ENCODE peak calls at places on chromosomes 4 and X, in ten cellular contexts. B, Q, U, V, L, O, F, I, N and W are unnamed samples.

GRCh38 chr4:2336659-2337058 is 74.8 kb upstream of the MXD4 start:
- DNase-seq in U (no peak), Q (no peak), O (no peak), V (no peak), B (no peak), N (no peak), F (no peak), L (no peak), I (no peak), W (no peak)

GRCh38 chr4:142369141-142369540 is 477.0 kb downstream of the INPP4B start:
- DNase-seq in L (no peak), O (no peak), F (no peak), B (no peak), U (peak), N (no peak), I (no peak), Q (no peak), V (no peak), W (no peak)

GRCh38 chr4:72846280-72847111 is 223.0 kb downstream of the COX18 start:
- DNase-seq in N (no peak), L (peak), Q (no peak), O (peak), B (no peak), F (peak), I (no peak), V (no peak), U (no peak), W (peak)

GRCh38 chrX:150731795-150732194 is 38.6 kb downstream of the MTMR1 start:
- DNase-seq in N (no peak), B (no peak), L (peak), U (peak), F (no peak), Q (no peak), V (no peak), O (no peak), I (no peak), W (no peak)

GRCh38 chr4:130054895-130055294 is 958.9 kb downstream of the C4orf33 start:
- DNase-seq in I (no peak), O (no peak), V (no peak), Q (no peak), B (no peak), U (no peak), N (no peak), L (no peak), F (no peak), W (no peak)

GRCh38 chr4:98510757-98511517 is 147.5 kb downstream of the TSPAN5 start:
- DNase-seq in O (no peak), Q (no peak), V (no peak), I (no peak), F (no peak), L (peak), U (peak), B (no peak), N (no peak), W (peak)

GRCh38 chr4:22190855-22191254 is 242.3 kb upstream of the KCNIP4 start:
- DNase-seq in V (no peak), B (no peak), F (no peak), O (no peak), Q (no peak), U (peak), N (no peak), L (peak), I (no peak), W (no peak)

GRCh38 chr4:21898101-21898500 is 50.5 kb downstream of the KCNIP4 start:
- DNase-seq in I (no peak), L (no peak), N (no peak), B (no peak), F (no peak), V (no peak), Q (no peak), O (no peak), U (no peak), W (no peak)

GRCh38 chr4:108113229-108113628 is 55.5 kb downstream of the LEF1 start:
- DNase-seq in F (no peak), O (no peak), I (peak), Q (no peak), L (no peak), V (no peak), N (no peak), U (no peak), B (no peak), W (no peak)

GRCh38 chrX:9340619-9341304 is 124.1 kb upstream of the TBL1X start:
- DNase-seq in L (peak), B (peak), F (peak), I (no peak), Q (no peak), V (peak), U (peak), N (peak), O (no peak), W (no peak)

GRCh38 chr4:82648356-82648755 is 86.6 kb upstream of the TMEM150C start:
- DNase-seq in Q (no peak), B (no peak), N (no peak), F (no peak), O (no peak), U (peak), V (no peak), I (no peak), L (peak), W (no peak)
- H3K27ac ChIP-seq in Q (no peak), B (no peak), N (no peak), F (no peak), O (no peak), U (no peak), V (no peak), I (no peak), L (no peak), W (no peak)

GRCh38 chr4:188408244-188409067 is 269.2 kb downstream of the TRIML1 start:
- DNase-seq in B (no peak), U (no peak), V (no peak), I (no peak), O (no peak), N (no peak), F (no peak), Q (no peak), L (peak), W (no peak)
- H3K27ac ChIP-seq in B (no peak), U (peak), V (no peak), I (no peak), O (no peak), N (no peak), F (no peak), Q (no peak), L (peak), W (peak)

GRCh38 chr4:52824270-52824602 is 37.9 kb upstream of the RASL11B start:
- DNase-seq in Q (no peak), L (no peak), V (no peak), U (no peak), I (no peak), N (no peak), F (no peak), B (no peak), O (no peak), W (no peak)

GRCh38 chr4:52824603-52825310 is 37.4 kb upstream of the RASL11B start:
- DNase-seq in U (peak), N (no peak), L (peak), I (no peak), V (peak), Q (no peak), B (peak), F (peak), O (no peak), W (peak)

GRCh38 chr4:52825311-52826090 is 36.6 kb upstream of the RASL11B start:
- DNase-seq in O (no peak), V (no peak), I (no peak), Q (peak), U (no peak), F (no peak), N (no peak), L (peak), B (no peak), W (no peak)

GRCh38 chr4:52823478-52824092 is 38.5 kb upstream of the RASL11B start:
- DNase-seq in O (no peak), I (no peak), U (peak), F (no peak), B (no peak), Q (peak), L (peak), V (no peak), N (no peak), W (no peak)

DNA sequence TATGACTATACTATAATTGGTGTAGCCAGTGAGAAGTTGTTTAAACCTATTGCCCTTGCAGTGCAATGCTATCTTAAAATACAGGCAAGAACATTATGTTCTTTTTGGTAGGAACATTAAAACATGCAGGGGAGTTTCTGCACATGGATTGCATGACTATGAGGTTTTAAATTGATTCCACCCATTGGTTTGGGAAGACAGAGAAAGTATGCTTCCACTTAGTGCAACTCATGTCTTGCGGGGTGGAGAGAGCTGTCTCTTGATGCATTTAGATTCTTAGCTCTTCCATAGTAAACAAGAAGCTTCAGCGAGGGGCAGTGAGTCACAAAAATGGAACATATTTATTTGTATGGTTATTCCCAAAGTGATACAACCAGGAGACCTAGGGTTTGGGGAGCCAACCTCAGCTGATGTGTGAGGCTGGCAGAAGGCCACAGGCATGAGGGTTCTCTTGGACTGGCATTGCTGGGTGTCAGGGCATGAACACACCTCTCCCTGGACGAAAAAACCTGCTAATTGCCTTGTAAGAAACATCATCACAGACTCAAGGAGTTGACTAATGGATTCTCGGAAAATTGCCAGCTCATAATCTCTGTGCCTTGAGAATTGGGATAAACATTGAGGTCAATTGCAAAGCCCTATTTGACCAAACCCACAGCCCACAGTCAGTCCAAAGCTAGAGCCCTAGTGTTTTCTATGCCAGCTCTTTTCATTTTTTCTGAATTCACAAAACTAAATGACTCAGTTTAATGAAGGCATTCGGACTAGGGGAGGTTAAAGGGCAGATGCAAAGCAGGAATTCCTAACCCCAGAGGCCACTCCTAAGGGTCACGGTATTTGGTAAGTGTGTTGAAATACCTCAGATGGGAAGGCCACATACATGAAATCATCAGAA is 39.3 kb upstream of the RASL11B start:
- DNase-seq in O (no peak), U (peak), B (no peak), F (no peak), L (peak), Q (peak), V (no peak), I (no peak), N (no peak), W (peak)
- H3K27ac ChIP-seq in O (no peak), U (no peak), B (peak), F (no peak), L (no peak), Q (peak), V (no peak), I (no peak), N (no peak), W (peak)

GRCh38 chr4:125750399-125750798 is 435.6 kb downstream of the FAT4 start:
- DNase-seq in B (no peak), O (no peak), L (peak), Q (no peak), N (no peak), U (no peak), V (no peak), I (no peak), F (no peak), W (no peak)

GRCh38 chr4:125749354-125749753 is 434.6 kb downstream of the FAT4 start:
- DNase-seq in I (no peak), V (no peak), F (no peak), L (no peak), B (no peak), N (no peak), O (no peak), Q (no peak), U (no peak), W (no peak)

DNA sequence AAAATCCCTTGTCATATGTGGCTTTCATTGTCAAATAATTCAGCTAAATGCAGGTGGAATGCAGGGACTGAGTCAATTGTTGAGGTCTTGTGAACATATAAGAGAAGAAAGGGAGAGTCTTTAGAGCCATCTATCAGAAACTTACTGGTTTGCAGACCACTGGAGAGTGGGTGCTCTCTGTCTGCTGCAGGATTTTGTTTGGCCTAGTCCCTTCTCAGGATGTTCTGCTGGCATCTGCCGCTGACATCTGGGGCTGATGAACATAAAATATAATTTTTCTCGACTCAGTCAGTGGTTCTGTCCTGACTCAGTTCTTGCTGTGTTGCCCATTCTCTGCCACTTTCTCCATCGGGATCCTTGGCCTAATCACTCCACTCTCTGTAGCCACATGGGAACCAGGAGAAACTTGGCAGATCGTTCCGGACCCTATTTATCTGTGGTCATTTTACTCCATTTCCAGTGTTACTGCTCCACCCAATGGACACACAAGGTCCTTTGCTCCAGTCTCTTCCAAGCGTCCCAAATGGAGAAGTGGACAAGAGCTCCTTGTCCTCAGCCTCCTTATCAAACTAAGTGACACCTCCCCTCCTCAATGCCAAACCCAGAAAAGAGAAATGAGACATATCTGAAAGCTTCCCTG is 436.2 kb downstream of the FAT4 start:
- DNase-seq in F (peak), V (no peak), B (peak), N (peak), U (peak), L (peak), Q (no peak), I (no peak), O (peak), W (peak)
- H3K27ac ChIP-seq in F (no peak), V (no peak), B (no peak), N (no peak), U (no peak), L (peak), Q (no peak), I (no peak), O (no peak), W (no peak)

DNA sequence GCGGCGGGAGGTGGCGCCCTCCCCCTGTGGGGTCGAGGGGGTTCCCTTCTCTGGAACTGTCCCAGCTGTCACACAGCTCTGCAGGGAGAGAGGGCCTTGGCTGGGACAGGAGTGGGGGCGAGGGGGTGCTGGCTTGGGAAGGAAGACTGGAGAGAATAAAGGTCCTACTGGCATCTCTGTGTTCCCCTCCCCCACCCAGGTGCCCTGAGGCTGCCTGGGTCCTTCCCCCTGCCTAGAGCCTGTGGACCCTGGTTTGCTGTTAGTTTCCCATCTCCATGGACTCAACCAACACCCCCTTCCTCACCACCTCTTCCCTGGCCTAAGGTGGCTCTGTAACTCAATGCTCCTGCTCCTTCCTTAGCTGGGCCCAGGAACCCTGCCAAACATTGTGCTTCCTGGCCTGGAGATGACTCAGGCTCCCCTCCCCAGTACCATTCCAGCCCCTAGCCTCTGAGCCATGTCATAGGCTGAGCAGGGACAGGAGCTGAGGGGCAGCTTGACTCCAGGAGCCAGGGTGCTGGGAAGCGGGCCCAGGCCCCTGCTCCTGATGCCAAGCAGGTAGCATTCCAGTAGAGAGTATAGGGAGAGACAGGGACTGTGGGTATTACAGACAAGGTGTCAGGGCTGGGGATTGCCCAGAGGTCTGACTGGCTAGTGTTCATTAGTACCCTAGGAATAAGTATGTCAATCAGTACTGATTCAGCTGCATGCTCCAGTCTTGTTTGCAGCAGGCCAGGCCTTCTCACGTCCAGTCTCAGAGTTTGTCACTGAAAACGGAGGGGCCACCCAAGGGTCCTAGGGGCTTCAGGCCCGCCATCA is 100.7 kb downstream of the EFNB1 start:
- DNase-seq in Q (peak), V (peak), L (peak), U (peak), B (no peak), N (no peak), I (no peak), O (no peak), F (no peak), W (no peak)
- H3K27ac ChIP-seq in Q (peak), V (peak), L (no peak), U (no peak), B (peak), N (no peak), I (no peak), O (no peak), F (no peak), W (no peak)

GRCh38 chr4:168585168-168586091 is 88.6 kb downstream of the PALLD start:
- DNase-seq in B (peak), L (peak), O (peak), U (peak), N (peak), I (no peak), V (peak), F (peak), Q (peak), W (peak)
- H3K27ac ChIP-seq in B (no peak), L (peak), O (no peak), U (peak), N (no peak), I (no peak), V (peak), F (no peak), Q (peak), W (no peak)

GRCh38 chr4:152342293-152342692 is 193.6 kb downstream of the FBXW7 start:
- DNase-seq in O (no peak), Q (no peak), V (no peak), B (no peak), U (peak), L (peak), F (no peak), N (no peak), I (no peak), W (no peak)
- H3K27ac ChIP-seq in O (no peak), Q (no peak), V (no peak), B (no peak), U (no peak), L (peak), F (no peak), N (no peak), I (no peak), W (no peak)

DNA sequence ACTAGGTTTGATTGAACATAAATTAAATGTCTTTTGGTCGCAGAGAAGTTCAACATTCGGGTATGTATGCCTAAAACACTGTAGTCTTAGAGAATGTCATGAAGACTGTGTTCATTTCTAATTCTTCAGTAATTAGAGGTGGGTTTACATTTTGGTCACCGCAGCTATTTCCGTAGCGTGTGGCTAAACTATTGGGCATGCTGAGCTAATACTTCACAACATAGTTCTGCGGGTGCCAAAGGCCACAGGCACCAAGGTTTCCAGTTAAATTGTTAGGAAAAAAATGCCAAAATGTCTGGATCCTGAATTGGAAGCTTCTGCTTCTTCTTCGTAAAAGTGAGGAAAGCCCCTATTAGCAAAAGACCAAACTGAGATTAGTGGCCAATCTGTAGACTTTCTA is 25.1 kb downstream of the SMIM31 start:
- DNase-seq in V (no peak), L (peak), I (no peak), F (no peak), B (no peak), U (peak), N (no peak), Q (no peak), O (no peak), W (no peak)
- H3K27ac ChIP-seq in V (no peak), L (peak), I (no peak), F (no peak), B (no peak), U (no peak), N (no peak), Q (no peak), O (no peak), W (no peak)

DNA sequence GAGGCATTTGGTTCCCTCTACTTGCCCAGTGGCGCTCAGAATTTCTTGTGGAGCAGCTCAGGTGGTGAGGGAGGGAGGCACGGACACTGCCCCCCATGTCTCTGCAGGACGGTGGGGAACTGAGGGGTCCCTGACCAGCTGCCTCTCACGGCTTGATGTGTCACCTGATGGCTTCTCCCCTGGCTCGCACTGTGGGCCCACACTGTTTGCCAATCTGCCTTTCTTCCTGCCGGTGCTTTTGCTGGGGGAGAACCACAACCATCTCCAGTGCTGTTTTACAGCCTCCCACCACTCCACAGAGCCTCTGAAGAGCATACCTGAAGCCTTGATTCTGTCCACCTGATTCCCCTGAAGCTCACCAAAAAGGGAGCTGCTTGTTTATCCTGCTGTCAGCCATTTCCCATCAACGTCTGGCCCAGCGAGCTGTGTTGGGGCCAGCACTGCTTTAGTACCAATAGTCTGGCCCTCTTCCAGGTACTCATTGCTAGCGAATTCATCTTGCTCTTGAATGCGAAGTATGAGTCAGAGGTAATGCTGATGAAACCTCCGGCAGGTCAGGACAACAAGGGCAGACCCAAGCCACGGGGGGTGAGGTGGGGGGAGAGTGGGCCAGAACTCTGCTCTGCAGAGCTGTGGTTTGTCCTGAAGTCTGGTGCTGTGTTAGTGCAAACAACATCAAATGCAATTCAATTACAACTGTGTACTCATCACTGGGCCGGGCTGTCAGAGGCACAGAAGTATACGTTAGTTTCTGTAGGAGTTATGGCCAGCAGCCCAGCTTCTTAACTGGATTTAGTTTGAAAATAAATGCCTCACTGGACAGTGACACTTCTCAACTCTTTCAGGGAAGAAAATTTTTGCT is 208.3 kb upstream of the JADE1 start:
- DNase-seq in O (no peak), N (peak), U (peak), B (peak), I (no peak), Q (peak), F (no peak), L (peak), V (peak), W (peak)
- H3K27ac ChIP-seq in O (no peak), N (no peak), U (peak), B (peak), I (no peak), Q (peak), F (no peak), L (peak), V (peak), W (no peak)

GRCh38 chrX:24169211-24169610 is 19.7 kb downstream of the ZFX start:
- DNase-seq in O (no peak), L (peak), B (no peak), N (no peak), U (no peak), F (no peak), V (no peak), I (no peak), Q (no peak), W (no peak)
- H3K27ac ChIP-seq in O (no peak), L (peak), B (no peak), N (no peak), U (no peak), F (peak), V (no peak), I (no peak), Q (no peak), W (peak)